ENCODE peak calls at places on chromosomes 13 and 19, in eight cellular contexts. H, O, S, R, X, E, F and N are unnamed samples.

GRCh38 chr13:41974262-41974900 is 13.5 kb upstream of the VWA8 start:
- DNase-seq in X (no peak), F (no peak), S (no peak), R (no peak), H (no peak), E (no peak), O (no peak), N (peak)

GRCh38 chr19:18379803-18380747 is 5.9 kb upstream of the GDF15 start:
- DNase-seq in F (peak), S (peak), X (no peak), O (peak), H (peak), E (no peak), R (peak), N (peak)

GRCh38 chr19:17078038-17078919 is 2.7 kb downstream of the MYO9B start:
- DNase-seq in S (no peak), E (no peak), R (no peak), O (no peak), H (no peak), X (no peak), F (no peak), N (no peak)

GRCh38 chr19:12784394-12784870 is 6.9 kb upstream of the JUNB start:
- DNase-seq in O (no peak), S (no peak), E (no peak), F (no peak), X (no peak), H (peak), R (no peak), N (no peak)

GRCh38 chr19:9645466-9645865 is 24.4 kb upstream of the ZNF561 start:
- DNase-seq in F (peak), E (no peak), O (no peak), X (no peak), H (no peak), R (no peak), S (no peak), N (no peak)

GRCh38 chr13:114015111-114015551 is 41.3 kb upstream of the C13orf46 start:
- DNase-seq in S (peak), O (peak), E (no peak), R (no peak), H (no peak), X (no peak), F (no peak), N (no peak)

GRCh38 chr19:35266904-35267817 is 1.6 kb upstream of the USF2 start:
- DNase-seq in H (no peak), S (peak), R (peak), E (no peak), X (no peak), F (peak), O (peak), N (no peak)

GRCh38 chr13:113564331-113565023 is 20.1 kb upstream of the TFDP1 start:
- DNase-seq in O (peak), F (no peak), X (no peak), S (no peak), H (no peak), E (no peak), R (no peak), N (no peak)

GRCh38 chr19:55390461-55390880 is 4.7 kb downstream of the RPL28 start:
- DNase-seq in F (no peak), H (no peak), X (no peak), O (no peak), S (no peak), R (no peak), E (no peak), N (no peak)

GRCh38 chr13:44848956-44849748 is 140.1 kb downstream of the NUFIP1 start:
- DNase-seq in X (no peak), H (no peak), E (no peak), F (no peak), R (no peak), S (no peak), O (no peak), N (no peak)

GRCh38 chr19:45147835-45148676 is 12.7 kb downstream of the NKPD1 start:
- DNase-seq in R (no peak), X (no peak), E (no peak), H (no peak), O (no peak), S (no peak), F (no peak), N (no peak)

GRCh38 chr13:33080962-33081655 is 64.9 kb downstream of the KL start:
- DNase-seq in F (peak), H (no peak), X (no peak), R (peak), E (no peak), O (no peak), S (no peak), N (no peak)

GRCh38 chr13:112617754-112618375 is 29.9 kb upstream of the TUBGCP3 start:
- DNase-seq in S (no peak), R (no peak), O (no peak), F (no peak), E (no peak), X (no peak), H (no peak), N (no peak)

GRCh38 chr13:110250258-110250891 is 56.6 kb downstream of the COL4A1 start:
- DNase-seq in O (no peak), X (no peak), R (peak), S (peak), H (no peak), F (peak), E (no peak), N (no peak)

GRCh38 chr13:77330009-77330471 is 3.1 kb upstream of the MYCBP2 start:
- DNase-seq in H (no peak), X (no peak), S (no peak), E (no peak), F (no peak), O (no peak), R (peak), N (no peak)

GRCh38 chr13:33798023-33798422 is 19.9 kb upstream of the RFC3 start:
- DNase-seq in E (no peak), R (no peak), F (no peak), H (no peak), S (no peak), O (no peak), X (no peak), N (no peak)

GRCh38 chr13:106117035-106117434 is 418.4 kb downstream of the EFNB2 start:
- DNase-seq in F (peak), E (no peak), R (peak), S (no peak), X (no peak), O (no peak), H (no peak), N (no peak)

GRCh38 chr13:95644611-95645052 is at the start of gene DZIP1:
- DNase-seq in S (peak), R (peak), X (no peak), F (peak), E (peak), O (peak), H (peak), N (no peak)

GRCh38 chr13:110923086-110923485 is 8.2 kb upstream of the ANKRD10 start:
- DNase-seq in R (no peak), S (no peak), O (no peak), E (no peak), F (no peak), H (no peak), X (no peak), N (no peak)

GRCh38 chr19:46902402-46902766 is 41.6 kb downstream of the ARHGAP35 start:
- DNase-seq in F (peak), O (no peak), E (no peak), X (no peak), R (no peak), S (no peak), H (no peak), N (peak)

GRCh38 chr19:56748443-56748842 is 76.9 kb upstream of the ZNF835 start:
- DNase-seq in E (no peak), O (no peak), S (no peak), R (peak), H (peak), F (peak), X (no peak), N (no peak)

GRCh38 chr13:97445504-97446187 is 11.7 kb downstream of the RAP2A start:
- DNase-seq in R (no peak), O (no peak), S (no peak), H (no peak), X (no peak), E (no peak), F (no peak), N (no peak)

GRCh38 chr19:40625406-40626120 is 24.4 kb downstream of the LTBP4 start:
- DNase-seq in X (no peak), S (peak), F (no peak), E (no peak), R (no peak), O (no peak), H (no peak), N (no peak)

GRCh38 chr13:112733661-112734379 is 44.0 kb downstream of the ATP11A start:
- DNase-seq in E (peak), F (no peak), O (no peak), H (no peak), S (no peak), X (no peak), R (no peak), N (no peak)

GRCh38 chr19:33177417-33177976 is 16.6 kb upstream of the LRP3 start:
- DNase-seq in E (peak), S (no peak), X (no peak), O (no peak), R (no peak), H (no peak), F (peak), N (no peak)

GRCh38 chr19:6047741-6048231 is 62.5 kb downstream of the RFX2 start:
- DNase-seq in F (peak), S (no peak), R (peak), E (peak), H (no peak), O (no peak), X (no peak), N (no peak)

GRCh38 chr13:45623516-45624090 is 8.1 kb upstream of the ERICH6B start:
- DNase-seq in F (peak), E (peak), X (peak), R (peak), O (no peak), H (no peak), S (no peak), N (no peak)

GRCh38 chr13:47822036-47822435 is 179.0 kb downstream of the SUCLA2 start:
- DNase-seq in H (no peak), F (no peak), E (no peak), X (no peak), O (no peak), S (no peak), R (no peak), N (no peak)

GRCh38 chr13:33125821-33126570 is 109.8 kb downstream of the KL start:
- DNase-seq in X (no peak), O (no peak), H (no peak), R (peak), S (peak), E (peak), F (peak), N (peak)

GRCh38 chr19:39164289-39164688 is 32.5 kb upstream of the NCCRP1 start:
- DNase-seq in X (no peak), S (no peak), F (no peak), R (no peak), H (no peak), O (no peak), E (no peak), N (no peak)

GRCh38 chr19:13850910-13851753 is 25.8 kb upstream of the NANOS3 start:
- DNase-seq in S (peak), R (peak), O (peak), E (no peak), F (peak), X (peak), H (peak), N (no peak)

GRCh38 chr13:105925496-105925895 is 610.0 kb downstream of the EFNB2 start:
- DNase-seq in R (peak), H (no peak), F (peak), S (no peak), O (no peak), X (no peak), E (no peak), N (peak)

GRCh38 chr13:76216729-76217128 is 580.6 kb downstream of the LMO7 start:
- DNase-seq in E (no peak), R (peak), X (no peak), O (no peak), H (no peak), S (no peak), F (no peak), N (no peak)

DNA sequence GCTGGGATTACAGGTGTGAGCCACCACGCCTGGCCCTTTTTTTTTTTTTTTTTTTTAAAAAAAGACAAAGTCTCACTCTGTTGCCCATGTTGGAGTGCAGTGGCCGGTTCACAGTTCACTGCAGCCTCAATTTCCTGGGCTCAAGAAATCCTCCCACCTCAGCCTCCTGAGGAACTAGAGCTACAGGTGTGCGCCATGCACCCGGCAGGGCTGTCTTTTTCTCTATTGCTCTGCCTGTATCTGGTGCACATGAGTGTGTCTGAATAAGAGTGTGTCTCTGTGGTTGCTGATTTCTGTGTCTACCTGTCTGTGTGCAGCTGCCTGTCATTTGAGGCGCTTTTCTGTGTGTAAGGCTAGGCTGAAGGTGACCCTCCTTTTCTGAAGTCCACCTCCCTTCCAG is 1.6 kb upstream of the PRR12 start:
- DNase-seq in X (no peak), H (no peak), F (no peak), R (no peak), S (no peak), E (no peak), O (no peak), N (no peak)
- H3K27ac ChIP-seq in X (peak), H (no peak), F (no peak), R (no peak), S (peak), E (peak), O (peak), N (no peak)

DNA sequence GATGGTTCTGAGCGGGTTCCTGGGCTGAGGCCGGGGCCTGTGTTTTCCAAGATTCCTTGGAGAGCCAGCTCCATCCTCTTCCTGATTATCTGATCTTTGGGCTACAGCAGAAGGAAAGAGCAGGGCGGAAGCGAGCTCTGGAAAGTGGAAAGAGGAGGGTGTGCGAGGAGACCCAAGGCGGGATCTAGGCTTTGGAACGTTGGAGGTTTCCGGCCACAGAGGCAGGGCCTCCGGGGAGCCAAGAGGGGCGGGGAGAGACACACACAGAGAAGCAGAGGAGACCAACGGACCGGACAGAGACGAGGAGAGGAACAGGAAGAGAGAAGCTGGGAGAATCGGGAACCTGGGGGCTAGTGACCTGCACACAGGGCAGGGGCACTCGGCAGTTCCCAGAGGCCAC is at the start of gene CLEC11A:
- DNase-seq in E (no peak), S (peak), H (no peak), F (no peak), O (peak), R (peak), X (no peak), N (no peak)
- H3K27ac ChIP-seq in E (no peak), S (peak), H (peak), F (no peak), O (peak), R (peak), X (no peak), N (no peak)

DNA sequence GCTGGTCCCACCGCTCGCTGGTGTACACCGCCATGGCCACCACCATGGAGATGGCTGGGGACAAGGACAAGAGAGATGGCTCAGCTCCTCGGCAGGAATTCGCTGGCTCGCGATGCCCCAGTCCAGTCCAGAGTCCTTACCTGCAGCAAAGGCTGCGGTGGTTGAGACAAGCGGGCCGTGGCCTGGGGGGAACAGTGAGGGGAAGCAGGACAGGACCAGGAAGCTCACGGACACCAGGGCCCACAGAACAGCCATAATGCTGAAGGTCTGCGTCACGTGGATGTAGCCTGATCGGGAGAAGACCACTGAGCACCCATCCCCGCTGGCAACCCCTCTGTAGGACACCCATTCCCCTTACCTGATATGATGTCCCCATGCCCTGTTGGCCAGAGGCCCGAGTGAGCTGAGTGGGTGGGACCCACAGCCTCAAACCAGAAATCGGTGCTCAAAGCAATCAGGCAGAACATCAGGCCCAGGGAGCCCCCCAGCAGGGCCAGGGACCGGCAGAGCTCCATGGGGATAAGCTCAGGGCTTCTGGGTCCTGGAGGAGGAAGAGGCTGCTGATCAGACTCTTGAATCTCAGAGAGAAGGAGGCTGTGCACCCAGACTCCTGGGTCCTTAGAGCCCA is 319 bp downstream of the NKG7 start:
- DNase-seq in F (no peak), H (no peak), S (no peak), O (no peak), X (no peak), R (no peak), E (no peak), N (no peak)
- H3K27ac ChIP-seq in F (no peak), H (no peak), S (no peak), O (peak), X (no peak), R (no peak), E (no peak), N (no peak)

GRCh38 chr19:2015611-2015950 is at the start of gene BTBD2:
- DNase-seq in S (peak), E (peak), O (peak), X (peak), R (peak), H (peak), F (peak), N (no peak)

GRCh38 chr19:2014731-2015610 is 543 bp downstream of the BTBD2 start:
- DNase-seq in X (peak), S (peak), O (no peak), E (peak), H (no peak), F (no peak), R (no peak), N (no peak)

GRCh38 chr19:2012941-2013682 is 2.4 kb downstream of the BTBD2 start:
- DNase-seq in S (peak), O (no peak), X (no peak), H (no peak), E (no peak), F (no peak), R (no peak), N (no peak)

GRCh38 chr19:2013683-2013961 is 1.9 kb downstream of the BTBD2 start:
- DNase-seq in X (no peak), F (no peak), O (no peak), S (no peak), R (no peak), H (no peak), E (no peak), N (no peak)

DNA sequence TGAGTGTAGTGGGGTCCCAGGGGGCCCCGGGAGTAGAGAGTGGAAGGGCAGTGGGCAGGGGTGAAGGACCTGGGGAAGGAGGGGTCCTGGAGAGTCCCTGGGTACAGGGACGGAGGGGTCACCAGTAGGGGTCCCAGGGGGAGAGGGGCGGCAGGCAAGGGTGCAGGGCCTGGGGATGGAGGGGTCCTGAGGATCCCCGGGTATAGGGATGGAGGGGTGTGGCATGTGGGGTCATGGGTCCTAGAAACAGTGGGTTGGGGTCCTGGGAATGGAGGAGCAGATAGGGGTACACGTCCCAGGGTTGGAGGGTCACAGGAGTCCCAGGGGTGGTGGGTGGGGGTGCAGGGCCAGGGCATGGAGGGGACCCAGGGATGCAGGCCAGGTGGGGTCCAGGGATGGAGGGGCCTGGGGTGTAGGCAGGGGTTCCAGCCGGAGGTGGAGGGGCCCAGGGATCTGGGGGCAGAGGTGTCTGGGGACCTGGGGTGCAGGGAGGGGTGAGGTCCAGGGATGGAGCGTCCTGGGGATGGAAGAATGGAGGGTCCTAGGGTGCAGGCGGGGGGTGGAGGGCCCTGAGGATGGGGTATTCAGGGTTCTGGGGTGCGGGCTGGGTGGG is 1.3 kb downstream of the BTBD2 start:
- DNase-seq in R (no peak), S (peak), O (no peak), E (no peak), F (no peak), H (no peak), X (no peak), N (no peak)
- H3K27ac ChIP-seq in R (no peak), S (no peak), O (no peak), E (no peak), F (no peak), H (peak), X (peak), N (no peak)

DNA sequence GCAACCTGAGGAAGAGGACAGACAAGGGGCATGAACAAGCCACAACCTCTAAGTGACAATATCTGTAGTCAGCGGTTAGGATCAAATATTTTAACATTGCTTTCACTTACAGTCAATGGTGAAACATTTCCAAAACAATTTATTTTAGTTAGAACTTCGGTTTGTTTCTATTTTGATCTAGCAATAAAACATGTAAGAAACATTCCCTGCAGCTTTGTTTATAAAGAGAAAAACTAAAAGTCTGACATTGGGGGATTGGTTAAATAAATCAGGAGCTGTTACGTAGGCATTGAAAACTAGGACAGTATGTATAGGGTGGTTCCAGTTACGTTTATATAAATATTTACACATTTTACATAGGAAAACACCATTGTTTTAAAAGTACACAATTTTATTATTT is 3.4 kb downstream of the URI1 start:
- DNase-seq in F (no peak), O (no peak), H (no peak), X (no peak), E (no peak), R (peak), S (no peak), N (no peak)
- H3K27ac ChIP-seq in F (no peak), O (no peak), H (no peak), X (no peak), E (peak), R (no peak), S (no peak), N (no peak)

DNA sequence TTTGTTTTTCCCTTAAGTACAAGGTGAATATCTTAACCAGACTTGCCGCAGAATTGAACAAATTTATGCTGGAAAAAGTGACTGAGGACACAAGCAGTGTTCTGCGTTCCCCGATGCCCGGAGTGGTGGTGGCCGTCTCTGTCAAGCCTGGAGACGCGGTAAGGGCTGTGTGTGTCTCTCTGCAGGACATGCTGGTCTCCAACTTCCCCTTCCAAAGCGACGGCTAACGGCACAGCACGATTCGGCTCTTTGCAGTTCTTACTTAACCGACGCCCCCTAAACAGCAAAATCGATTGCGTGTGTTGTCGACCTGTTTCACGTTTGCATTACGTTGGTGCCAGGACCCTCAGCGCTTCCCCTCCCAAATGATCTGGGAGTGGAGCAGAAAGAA is 73.2 kb downstream of the GGACT start:
- DNase-seq in F (no peak), H (no peak), O (no peak), S (no peak), R (no peak), X (no peak), E (no peak), N (no peak)
- H3K27ac ChIP-seq in F (no peak), H (no peak), O (no peak), S (no peak), R (no peak), X (no peak), E (no peak), N (no peak)

GRCh38 chr13:51803018-51803417 is 945 bp downstream of the DHRS12 start:
- DNase-seq in E (no peak), S (no peak), R (no peak), F (no peak), O (no peak), X (no peak), H (no peak), N (no peak)
- H3K27ac ChIP-seq in E (no peak), S (peak), R (peak), F (peak), O (peak), X (peak), H (peak), N (peak)